ENCODE peak calls at places on chromosomes 2 and 18, in four cellular contexts. H is neural crest cell; O is Jurkat, Clone E6-1; Q is GM19239. I is an unnamed sample.

GRCh38 chr2:79131687-79132086 is 11.4 kb downstream of the REG1A start:
- DNase-seq in Q (no peak), H (no peak), O (no peak), I (no peak)

GRCh38 chr2:171034315-171034714 is 105.3 kb downstream of the GORASP2 start:
- DNase-seq in H (no peak), O (no peak), Q (no peak), I (no peak)

GRCh38 chr2:197675246-197675645 is at the start of gene RFTN2:
- DNase-seq in H (no peak), O (no peak), Q (no peak), I (no peak)

GRCh38 chr2:158904126-158904525 is 64.3 kb upstream of the TANC1 start:
- DNase-seq in Q (no peak), O (no peak), H (no peak), I (no peak)

GRCh38 chr2:160402997-160403979 is 90.3 kb downstream of the RBMS1 start:
- DNase-seq in O (peak; percentile 52), H (no peak), Q (no peak), I (no peak)

GRCh38 chr2:71458413-71459083 is 5.2 kb downstream of the DYSF start:
- DNase-seq in H (no peak), O (no peak), Q (no peak), I (peak; percentile 26)

GRCh38 chr2:42856891-42857632 is 64.7 kb upstream of the HAAO start:
- DNase-seq in H (no peak), O (no peak), Q (no peak), I (no peak)

GRCh38 chr2:239839306-239839705 is 185.8 kb downstream of the NDUFA10 start:
- DNase-seq in H (no peak), O (no peak), Q (no peak), I (no peak)

GRCh38 chr2:235827585-235827992 is 333.7 kb downstream of the AGAP1 start:
- DNase-seq in H (no peak), Q (no peak), O (no peak), I (no peak)

GRCh38 chr18:74457043-74457742 is at the start of gene DIPK1C:
- DNase-seq in H (no peak), Q (no peak), O (no peak), I (no peak)

GRCh38 chr2:33791625-33792024 is 192.5 kb upstream of the FAM98A start:
- DNase-seq in Q (no peak), O (no peak), H (no peak), I (no peak)

GRCh38 chr2:201698588-201699226 is at the start of gene MPP4:
- DNase-seq in Q (no peak), O (no peak), H (no peak), I (no peak)

GRCh38 chr2:51695531-51695930 is 663.6 kb upstream of the NRXN1 start:
- DNase-seq in Q (no peak), H (no peak), O (no peak), I (no peak)

GRCh38 chr2:162449471-162449870 is 105.5 kb downstream of the GCA start:
- DNase-seq in Q (no peak), H (no peak), O (no peak), I (no peak)

I was measured in lung.